ENCODE peak calls at places on chromosome 12, in five cellular contexts. One of them, this sample, is unnamed. For H3F3A, the result is how much of the 10 kb centered on the place peaks cover.

GRCh38 chr12:3150820-3151590 is 73.8 kb downstream of the TSPAN9 start:
- DNase-seq in PC-3: no peak
- DNase-seq in GM23248: peak
- DNase-seq in GM23338: peak
- DNase-seq in MM.1S: no peak
- DNase-seq in this sample: peak

GRCh38 chr12:65500121-65500846 is 221.8 kb downstream of the MSRB3 start:
- DNase-seq in MM.1S: no peak
- DNase-seq in GM23338: no peak
- DNase-seq in PC-3: peak
- DNase-seq in GM23248: peak
- DNase-seq in this sample: no peak

GRCh38 chr12:50723870-50724269 is 40.0 kb upstream of the ATF1 start:
- DNase-seq in MM.1S: no peak
- DNase-seq in GM23248: no peak
- DNase-seq in GM23338: no peak
- DNase-seq in PC-3: no peak
- DNase-seq in this sample: no peak

GRCh38 chr12:27179399-27180214 is 64.5 kb upstream of the STK38L start:
- DNase-seq in GM23338: no peak
- DNase-seq in PC-3: peak
- DNase-seq in GM23248: peak
- DNase-seq in MM.1S: peak
- DNase-seq in this sample: no peak

GRCh38 chr12:92044435-92044834 is 101.2 kb downstream of the BTG1 start:
- DNase-seq in GM23248: no peak
- DNase-seq in GM23338: no peak
- DNase-seq in MM.1S: no peak
- DNase-seq in PC-3: peak
- DNase-seq in this sample: no peak

GRCh38 chr12:90015228-90015627 is 306.6 kb upstream of the ATP2B1 start:
- DNase-seq in GM23248: peak
- DNase-seq in MM.1S: no peak
- DNase-seq in PC-3: peak
- DNase-seq in GM23338: no peak
- DNase-seq in this sample: no peak

GRCh38 chr12:8709124-8709830 is 11.5 kb downstream of the RIMKLB start:
- DNase-seq in GM23338: no peak
- DNase-seq in PC-3: no peak
- DNase-seq in MM.1S: no peak
- DNase-seq in GM23248: peak
- DNase-seq in this sample: no peak

GRCh38 chr12:4051616-4052015 is 178.4 kb upstream of the PARP11 start:
- DNase-seq in GM23338: no peak
- DNase-seq in PC-3: no peak
- DNase-seq in MM.1S: no peak
- DNase-seq in GM23248: no peak
- DNase-seq in this sample: no peak

GRCh38 chr12:107801150-107801549 is 26.6 kb downstream of the ASCL4 start:
- DNase-seq in MM.1S: no peak
- DNase-seq in GM23248: peak
- DNase-seq in GM23338: no peak
- DNase-seq in PC-3: no peak
- DNase-seq in this sample: no peak

GRCh38 chr12:88310069-88310468 is 168.0 kb downstream of the TMTC3 start:
- DNase-seq in PC-3: peak
- DNase-seq in MM.1S: no peak
- DNase-seq in GM23248: peak
- DNase-seq in GM23338: no peak
- DNase-seq in this sample: no peak

GRCh38 chr12:110575326-110575725 is 7.8 kb downstream of the PPTC7 start:
- DNase-seq in PC-3: no peak
- DNase-seq in MM.1S: no peak
- DNase-seq in GM23338: no peak
- DNase-seq in GM23248: no peak
- DNase-seq in this sample: no peak

GRCh38 chr12:116456307-116456641 is 102.9 kb upstream of the MAP1LC3B2 start:
- DNase-seq in GM23248: peak
- DNase-seq in GM23338: no peak
- DNase-seq in PC-3: no peak
- DNase-seq in MM.1S: no peak
- DNase-seq in this sample: no peak

GRCh38 chr12:12032771-12033588 is 37.8 kb upstream of the BCL2L14 start:
- DNase-seq in GM23338: peak
- DNase-seq in GM23248: peak
- DNase-seq in PC-3: peak
- DNase-seq in MM.1S: peak
- DNase-seq in this sample: peak

GRCh38 chr12:62933871-62934798 is 815 bp downstream of the PPM1H start:
- DNase-seq in GM23248: peak
- DNase-seq in PC-3: peak
- DNase-seq in MM.1S: peak
- DNase-seq in GM23338: peak
- DNase-seq in this sample: peak

GRCh38 chr12:45644521-45644920 is 85.0 kb upstream of the ARID2 start:
- DNase-seq in GM23338: peak
- DNase-seq in PC-3: peak
- DNase-seq in MM.1S: peak
- DNase-seq in GM23248: peak
- DNase-seq in this sample: no peak

GRCh38 chr12:22066235-22066765 is 20.3 kb downstream of the CMAS start:
- DNase-seq in GM23248: no peak
- DNase-seq in MM.1S: no peak
- DNase-seq in GM23338: no peak
- DNase-seq in PC-3: no peak
- DNase-seq in this sample: no peak

GRCh38 chr12:89075890-89076591 is 276.3 kb downstream of the DUSP6 start:
- DNase-seq in PC-3: no peak
- DNase-seq in MM.1S: no peak
- DNase-seq in GM23248: peak
- DNase-seq in GM23338: no peak
- DNase-seq in this sample: no peak

GRCh38 chr12:49496417-49497360 is 42.1 kb upstream of the KCNH3 start:
- DNase-seq in MM.1S: no peak
- DNase-seq in GM23338: no peak
- DNase-seq in PC-3: no peak
- DNase-seq in GM23248: no peak
- DNase-seq in this sample: peak

GRCh38 chr12:64006211-64006610 is 161.7 kb downstream of the SRGAP1 start:
- DNase-seq in GM23248: peak
- DNase-seq in PC-3: no peak
- DNase-seq in MM.1S: no peak
- DNase-seq in GM23338: no peak
- DNase-seq in this sample: no peak

GRCh38 chr12:96199465-96199864 is 5.3 kb downstream of the ELK3 start:
- DNase-seq in GM23248: no peak
- DNase-seq in MM.1S: no peak
- DNase-seq in GM23338: no peak
- DNase-seq in PC-3: no peak
- DNase-seq in this sample: no peak

GRCh38 chr12:87930033-87930432 is 99.2 kb downstream of the C12orf50 start:
- DNase-seq in MM.1S: no peak
- DNase-seq in PC-3: peak
- DNase-seq in GM23338: no peak
- DNase-seq in GM23248: peak
- DNase-seq in this sample: no peak

GRCh38 chr12:91404362-91404899 is 221.8 kb upstream of the DCN start:
- DNase-seq in PC-3: no peak
- DNase-seq in GM23248: no peak
- DNase-seq in MM.1S: no peak
- DNase-seq in GM23338: no peak
- DNase-seq in this sample: no peak

GRCh38 chr12:119714614-119715267 is 46.8 kb downstream of the PRKAB1 start:
- DNase-seq in GM23248: no peak
- DNase-seq in MM.1S: no peak
- DNase-seq in PC-3: no peak
- DNase-seq in GM23338: no peak
- DNase-seq in this sample: no peak

GRCh38 chr12:31991815-31992214 is 32.6 kb downstream of the RESF1 start:
- DNase-seq in GM23248: no peak
- DNase-seq in GM23338: no peak
- DNase-seq in PC-3: peak
- DNase-seq in MM.1S: no peak
- DNase-seq in this sample: no peak

GRCh38 chr12:106865685-106866084 is 90.0 kb upstream of the TMEM263 start:
- DNase-seq in MM.1S: no peak
- DNase-seq in PC-3: no peak
- DNase-seq in GM23338: peak
- DNase-seq in GM23248: no peak
- DNase-seq in this sample: peak

GRCh38 chr12:26125451-26126339 is 858 bp upstream of the BHLHE41 start:
- DNase-seq in GM23248: peak
- DNase-seq in PC-3: peak
- DNase-seq in MM.1S: peak
- DNase-seq in GM23338: peak
- DNase-seq in this sample: peak
- H3F3A ChIP-seq in GM23248: under half
- H3F3A ChIP-seq in PC-3: under half
- H3F3A ChIP-seq in MM.1S: under half
- H3F3A ChIP-seq in GM23338: under half
- H3F3A ChIP-seq in this sample: half or more

DNA sequence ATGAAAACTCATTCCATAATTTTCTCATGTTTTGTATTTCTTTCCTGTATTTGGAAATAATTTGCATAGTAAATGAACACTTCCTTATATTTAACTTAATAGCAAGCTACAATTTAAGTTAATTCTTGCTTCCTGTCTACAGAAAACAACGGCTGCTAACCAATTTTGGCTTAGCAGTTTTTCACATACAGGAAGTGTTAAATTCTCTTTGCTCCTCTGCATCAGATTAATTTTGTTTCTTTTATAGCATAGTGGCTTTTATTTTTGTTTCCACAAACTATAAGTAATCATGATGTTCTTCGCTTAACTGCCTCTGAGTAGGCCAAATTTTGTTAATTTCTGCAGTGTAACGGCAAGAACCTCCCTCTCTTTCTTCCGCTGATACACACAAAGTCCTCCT is 182.9 kb downstream of the ALX1 start:
- DNase-seq in PC-3: no peak
- DNase-seq in GM23248: no peak
- DNase-seq in GM23338: no peak
- DNase-seq in MM.1S: no peak
- DNase-seq in this sample: no peak
- TF ChIP-seq EZH2phosphoT487 in PC-3: no peak
- TF ChIP-seq EZH2phosphoT487 in GM23248: no peak
- TF ChIP-seq EZH2phosphoT487 in GM23338: no peak
- TF ChIP-seq EZH2phosphoT487 in MM.1S: no peak
- TF ChIP-seq EZH2phosphoT487 in this sample: no peak

DNA sequence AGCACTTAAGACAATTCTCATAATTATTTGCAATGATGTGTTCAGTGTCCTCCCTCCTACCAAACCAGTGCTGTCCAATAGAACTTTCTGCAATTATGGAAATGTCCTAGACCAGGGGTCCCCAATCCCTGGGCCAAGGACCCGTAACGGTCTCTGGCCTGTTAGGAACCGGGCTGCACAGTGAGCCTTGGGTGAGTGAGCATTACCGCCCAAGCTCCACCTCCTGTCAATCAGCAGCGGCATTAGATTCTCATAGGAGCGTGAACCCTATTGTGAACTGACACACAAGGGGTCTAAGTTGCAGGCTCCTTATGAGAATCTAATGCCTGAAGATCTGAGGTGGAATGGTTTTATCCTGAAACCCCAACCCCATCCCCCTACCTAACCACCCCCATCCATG is 3.9 kb downstream of the SVOP start:
- DNase-seq in MM.1S: no peak
- DNase-seq in PC-3: no peak
- DNase-seq in GM23338: no peak
- DNase-seq in GM23248: no peak
- DNase-seq in this sample: no peak
- TF ChIP-seq EZH2 in MM.1S: no peak
- TF ChIP-seq EZH2 in PC-3: no peak
- TF ChIP-seq EZH2 in GM23338: no peak
- TF ChIP-seq EZH2 in GM23248: no peak
- TF ChIP-seq EZH2 in this sample: no peak

DNA sequence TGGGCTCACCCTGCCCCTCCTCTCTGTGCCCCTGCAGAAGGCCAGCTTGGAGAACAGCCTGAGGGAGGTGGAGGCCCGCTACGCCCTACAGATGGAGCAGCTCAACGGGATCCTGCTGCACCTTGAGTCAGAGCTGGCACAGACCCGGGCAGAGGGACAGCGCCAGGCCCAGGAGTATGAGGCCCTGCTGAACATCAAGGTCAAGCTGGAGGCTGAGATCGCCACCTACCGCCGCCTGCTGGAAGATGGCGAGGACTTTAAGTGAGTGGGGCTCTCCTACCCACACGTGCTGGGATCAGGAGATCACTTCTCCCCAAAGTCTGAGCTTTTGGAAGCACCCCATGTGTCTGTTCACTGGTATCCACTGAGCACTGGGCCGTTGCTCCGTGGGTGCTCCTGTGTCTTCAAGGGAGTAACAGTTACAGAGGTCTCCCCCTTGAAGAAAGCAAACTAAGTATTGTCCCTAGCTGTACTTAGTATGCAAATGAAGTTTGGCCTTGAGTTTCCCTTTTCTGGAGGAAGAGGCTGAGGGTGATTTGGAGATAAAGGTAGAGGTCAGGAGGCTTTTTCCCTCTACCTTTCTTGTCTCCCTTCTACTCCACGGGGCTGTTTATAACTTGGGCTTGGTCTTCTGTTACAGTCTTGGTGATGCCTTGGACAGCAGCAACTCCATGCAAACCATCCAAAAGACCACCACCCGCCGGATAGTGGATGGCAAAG is 3.3 kb downstream of the KRT18 start:
- DNase-seq in GM23338: no peak
- DNase-seq in PC-3: peak
- DNase-seq in MM.1S: no peak
- DNase-seq in GM23248: no peak
- DNase-seq in this sample: no peak
- H3F3A ChIP-seq in GM23338: under half
- H3F3A ChIP-seq in PC-3: under half
- H3F3A ChIP-seq in MM.1S: under half
- H3F3A ChIP-seq in GM23248: under half
- H3F3A ChIP-seq in this sample: under half

GRCh38 chr12:75528272-75528671 is 16.9 kb upstream of the KRR1 start:
- DNase-seq in PC-3: no peak
- DNase-seq in GM23338: no peak
- DNase-seq in GM23248: no peak
- DNase-seq in MM.1S: no peak
- DNase-seq in this sample: no peak
- TF ChIP-seq EZH2phosphoT487 in PC-3: no peak
- TF ChIP-seq EZH2phosphoT487 in GM23338: no peak
- TF ChIP-seq EZH2phosphoT487 in GM23248: no peak
- TF ChIP-seq EZH2phosphoT487 in MM.1S: no peak
- TF ChIP-seq EZH2phosphoT487 in this sample: no peak

This sample was measured in neural progenitor cell.